ENCODE peak calls at places on chromosomes 16 and 17, in nine cellular contexts. K is stimulated activated CD8-positive, alpha-beta memory T cell treated with anti-CD3 and anti-CD28 coated beads, Interleukin-15, amount 100 ng/mL, for 1 hour; T is CD4-positive, alpha-beta memory T cell; C is A673; H is activated T-helper 1 cell treated with anti-CD3 and anti-CD28 coated beads, Interleukin-12 subunit alpha, Interleukin-12 subunit beta, Interleukin-2, Interleukin-4 antibody, amounts not matched to agents 30 ng/mL and 10 ng/mL and 1 ng/mL, durations not matched to agents 14 hours and 24 hours and 36 hours; V is thyroid gland; D is GM12892; Y is CD8-positive, alpha-beta T cell; P is aorta. O is an unnamed sample.

GRCh38 chr17:44084131-44084538 is 13.6 kb downstream of the G6PC3 start:
- DNase-seq in K (no peak), T (no peak), C (peak), H (no peak), V (no peak), D (no peak), Y (peak), P (no peak), O (no peak)

GRCh38 chr16:2963074-2963610 is 933 bp upstream of the KREMEN2 start:
- DNase-seq in K (no peak), T (no peak), C (no peak), H (no peak), V (no peak), D (no peak), Y (no peak), P (no peak), O (no peak)

GRCh38 chr17:57551321-57552079 is 193.6 kb downstream of the CCDC182 start:
- DNase-seq in K (no peak), T (peak), C (no peak), H (no peak), V (no peak), D (peak), Y (peak), P (no peak), O (no peak)

GRCh38 chr17:56679767-56680422 is 86.4 kb downstream of the NOG start:
- DNase-seq in K (no peak), T (no peak), C (no peak), H (no peak), V (no peak), D (no peak), Y (no peak), P (no peak), O (no peak)

GRCh38 chr17:1375615-1376014 is 24.4 kb downstream of the YWHAE start:
- DNase-seq in K (no peak), T (no peak), C (no peak), H (no peak), V (no peak), D (no peak), Y (peak), P (no peak), O (no peak)

GRCh38 chr16:56260378-56260987 is 69.2 kb downstream of the GNAO1 start:
- DNase-seq in K (no peak), T (no peak), C (no peak), H (no peak), V (no peak), D (no peak), Y (no peak), P (no peak), O (no peak)

GRCh38 chr16:55663770-55664677 is 8.2 kb downstream of the SLC6A2 start:
- DNase-seq in K (no peak), T (no peak), C (no peak), H (no peak), V (no peak), D (no peak), Y (no peak), P (no peak), O (no peak)

GRCh38 chr16:80107900-80108299 is 432.9 kb upstream of the DYNLRB2 start:
- DNase-seq in K (no peak), T (no peak), C (no peak), H (no peak), V (no peak), D (no peak), Y (no peak), P (no peak), O (no peak)

GRCh38 chr16:11604783-11605563 is 18.3 kb upstream of the LITAF start:
- DNase-seq in K (no peak), T (no peak), C (peak), H (no peak), V (no peak), D (no peak), Y (no peak), P (peak), O (no peak)

GRCh38 chr17:16818821-16819683 is 129.0 kb downstream of the CCDC144A start:
- DNase-seq in K (no peak), T (no peak), C (no peak), H (no peak), V (no peak), D (no peak), Y (no peak), P (no peak), O (no peak)

GRCh38 chr17:66855204-66855603 is 20.3 kb downstream of the CACNG5 start:
- DNase-seq in K (no peak), T (no peak), C (no peak), H (no peak), V (no peak), D (no peak), Y (peak), P (no peak), O (no peak)

GRCh38 chr16:85798283-85798776 is 1.0 kb downstream of the EMC8 start:
- DNase-seq in K (no peak), T (no peak), C (no peak), H (no peak), V (no peak), D (no peak), Y (no peak), P (no peak), O (no peak)

GRCh38 chr17:46865100-46865499 is 13.7 kb downstream of the WNT9B start:
- DNase-seq in K (no peak), T (no peak), C (peak), H (no peak), V (no peak), D (no peak), Y (no peak), P (no peak), O (no peak)

GRCh38 chr16:20385844-20386832 is 18.4 kb downstream of the PDILT start:
- DNase-seq in K (peak), T (peak), C (peak), H (peak), V (peak), D (peak), Y (peak), P (peak), O (no peak)

GRCh38 chr17:6674586-6674985 is 23.0 kb downstream of the C17orf100 start:
- DNase-seq in K (no peak), T (no peak), C (no peak), H (no peak), V (no peak), D (no peak), Y (no peak), P (no peak), O (no peak)

GRCh38 chr17:35088911-35089845 is 25.7 kb upstream of the RFFL start:
- DNase-seq in K (peak), T (peak), C (peak), H (peak), V (peak), D (peak), Y (peak), P (peak), O (peak)

GRCh38 chr16:73329363-73330306 is 281.7 kb upstream of the ZFHX3 start:
- DNase-seq in K (no peak), T (no peak), C (no peak), H (no peak), V (no peak), D (no peak), Y (no peak), P (no peak), O (no peak)

GRCh38 chr16:75296606-75297005 is 45.2 kb upstream of the BCAR1 start:
- DNase-seq in K (no peak), T (no peak), C (no peak), H (no peak), V (peak), D (no peak), Y (no peak), P (no peak), O (no peak)

GRCh38 chr17:33299115-33299514 is 6.0 kb upstream of the ASIC2 start:
- DNase-seq in K (no peak), T (no peak), C (no peak), H (no peak), V (no peak), D (no peak), Y (no peak), P (no peak), O (no peak)

GRCh38 chr16:89261691-89262563 is 44.4 kb downstream of the ZNF778 start:
- DNase-seq in K (no peak), T (no peak), C (no peak), H (no peak), V (no peak), D (no peak), Y (no peak), P (peak), O (no peak)

GRCh38 chr16:64626771-64627170 is 495.1 kb downstream of the CDH11 start:
- DNase-seq in K (no peak), T (no peak), C (no peak), H (no peak), V (no peak), D (no peak), Y (no peak), P (no peak), O (no peak)

GRCh38 chr16:49930841-49931240 is 74.9 kb upstream of the ZNF423 start:
- DNase-seq in K (no peak), T (no peak), C (no peak), H (no peak), V (no peak), D (no peak), Y (no peak), P (no peak), O (no peak)

GRCh38 chr17:67019126-67019507 is 25.2 kb upstream of the CACNG1 start:
- DNase-seq in K (no peak), T (no peak), C (no peak), H (no peak), V (no peak), D (no peak), Y (no peak), P (no peak), O (no peak)

GRCh38 chr16:31476305-31477219 is 4.6 kb downstream of the TGFB1I1 start:
- DNase-seq in K (peak), T (peak), C (no peak), H (peak), V (peak), D (peak), Y (peak), P (peak), O (peak)

GRCh38 chr17:7237761-7238417 is 1.4 kb downstream of the PHF23 start:
- DNase-seq in K (peak), T (peak), C (peak), H (peak), V (peak), D (peak), Y (peak), P (peak), O (peak)

GRCh38 chr16:84703671-84704070 is 3.9 kb downstream of the USP10 start:
- DNase-seq in K (no peak), T (no peak), C (peak), H (no peak), V (no peak), D (no peak), Y (no peak), P (no peak), O (no peak)

GRCh38 chr16:74603848-74604247 is 3.1 kb downstream of the GLG1 start:
- DNase-seq in K (no peak), T (no peak), C (no peak), H (no peak), V (no peak), D (no peak), Y (no peak), P (no peak), O (no peak)

GRCh38 chr16:63789603-63790002 is 1332.3 kb downstream of the CDH11 start:
- DNase-seq in K (no peak), T (no peak), C (peak), H (no peak), V (no peak), D (no peak), Y (no peak), P (no peak), O (no peak)

GRCh38 chr16:83652898-83653297 is 154.9 kb upstream of the HSBP1 start:
- DNase-seq in K (no peak), T (no peak), C (no peak), H (no peak), V (no peak), D (no peak), Y (no peak), P (no peak), O (no peak)

GRCh38 chr17:56898874-56899273 is 15.0 kb downstream of the TRIM25 start:
- DNase-seq in K (no peak), T (no peak), C (no peak), H (no peak), V (no peak), D (no peak), Y (no peak), P (no peak), O (no peak)

GRCh38 chr16:11224894-11225676 is 30.9 kb downstream of the SOCS1 start:
- DNase-seq in K (peak), T (peak), C (no peak), H (peak), V (no peak), D (peak), Y (peak), P (no peak), O (no peak)

GRCh38 chr17:60947100-60947499 is 269.4 kb downstream of the BCAS3 start:
- DNase-seq in K (no peak), T (no peak), C (no peak), H (no peak), V (no peak), D (no peak), Y (no peak), P (no peak), O (no peak)

GRCh38 chr17:7445011-7445927 is at the start of gene CHRNB1:
- DNase-seq in K (no peak), T (peak), C (peak), H (peak), V (peak), D (no peak), Y (peak), P (peak), O (no peak)

GRCh38 chr17:28726396-28726911 is 421 bp upstream of the TLCD1 start:
- DNase-seq in K (no peak), T (peak), C (peak), H (peak), V (peak), D (peak), Y (peak), P (peak), O (peak)

GRCh38 chr16:28930652-28931051 is 1.1 kb upstream of the CD19 start:
- DNase-seq in K (no peak), T (no peak), C (peak), H (no peak), V (no peak), D (no peak), Y (no peak), P (no peak), O (no peak)